ENCODE peak calls at places on chromosomes 1 and 21, in eight cellular contexts. W is breast epithelium, F is HCT116, J is stomach, K is heart left ventricle, D is uterus, P is K562, Q is IMR-90. X is an unnamed sample.

GRCh38 chr21:39082656-39083376 is 100.4 kb downstream of the PSMG1 start:
- DNase-seq in Q (no peak), D (peak; percentile 12), F (peak; percentile 13), J (peak; percentile 60), P (peak; percentile 54), W (no peak), K (no peak), X (no peak)

GRCh38 chr1:193275773-193276172 is 89.4 kb upstream of the B3GALT2 start:
- DNase-seq in P (no peak), K (no peak), W (no peak), D (no peak), F (no peak), Q (no peak), J (no peak), X (no peak)

GRCh38 chr1:107532318-107532717 is 391.5 kb downstream of the NTNG1 start:
- DNase-seq in P (no peak), F (no peak), D (no peak), J (peak; percentile 49), W (no peak), K (no peak), Q (no peak), X (no peak)

GRCh38 chr1:230791986-230792564 is 44.9 kb downstream of the CAPN9 start:
- DNase-seq in P (no peak), K (no peak), F (no peak), J (no peak), W (no peak), D (no peak), Q (no peak), X (no peak)

GRCh38 chr1:65247419-65248359 is 61.7 kb upstream of the DNAJC6 start:
- DNase-seq in J (no peak), Q (peak; percentile 61), D (peak; percentile 19), W (no peak), P (no peak), F (no peak), K (no peak), X (no peak)

GRCh38 chr1:175204285-175204684 is 11.7 kb upstream of the KIAA0040 start:
- DNase-seq in K (no peak), F (no peak), J (no peak), P (no peak), W (no peak), Q (no peak), D (no peak), X (no peak)

GRCh38 chr1:46315669-46316403 is 12.3 kb downstream of the UQCRH start:
- DNase-seq in F (no peak), K (no peak), J (no peak), P (peak; percentile 5), D (no peak), W (no peak), Q (peak; percentile 72), X (no peak)

GRCh38 chr1:41783189-41783639 is 135.5 kb downstream of the HIVEP3 start:
- DNase-seq in P (no peak), K (no peak), W (no peak), Q (peak; percentile 85), J (no peak), D (no peak), F (peak; percentile 79), X (no peak)

GRCh38 chr1:168801032-168801745 is 72.2 kb upstream of the DPT start:
- DNase-seq in D (no peak), J (no peak), Q (no peak), K (no peak), F (no peak), W (no peak), P (no peak), X (no peak)

GRCh38 chr1:180528868-180529470 is 26.6 kb upstream of the ACBD6 start:
- DNase-seq in Q (no peak), J (no peak), F (no peak), D (no peak), W (no peak), P (no peak), K (no peak), X (no peak)

GRCh38 chr1:117698398-117699160 is 92.7 kb downstream of the TENT5C start:
- DNase-seq in J (no peak), P (no peak), W (no peak), F (no peak), D (peak; percentile 79), Q (peak; percentile 39), K (no peak), X (no peak)

GRCh38 chr1:117495068-117495467 is 110.8 kb upstream of the TENT5C start:
- DNase-seq in D (no peak), P (no peak), J (no peak), F (no peak), K (no peak), Q (no peak), W (no peak), X (no peak)

GRCh38 chr1:206801467-206801866 is 29.2 kb upstream of the IL10 start:
- DNase-seq in F (no peak), Q (no peak), P (no peak), D (no peak), K (no peak), J (no peak), W (no peak), X (no peak)

GRCh38 chr1:49351744-49352143 is 575.1 kb upstream of the BEND5 start:
- DNase-seq in J (no peak), W (no peak), F (no peak), K (no peak), Q (no peak), P (no peak), D (no peak), X (no peak)

GRCh38 chr1:152044386-152044785 is 7.6 kb upstream of the S100A11 start:
- DNase-seq in P (no peak), Q (no peak), W (no peak), J (no peak), K (no peak), F (no peak), D (no peak), X (no peak)

GRCh38 chr1:110542730-110543129 is 23.8 kb upstream of the KCNA10 start:
- DNase-seq in D (no peak), Q (peak; percentile 43), P (no peak), K (no peak), F (no peak), W (no peak), J (no peak), X (no peak)

GRCh38 chr21:43972850-43973633 is 39.1 kb upstream of the TRAPPC10 start:
- DNase-seq in Q (peak; percentile 8), D (no peak), W (no peak), K (no peak), P (peak; percentile 51), J (peak; percentile 34), F (no peak), X (no peak)

GRCh38 chr1:12851779-12852178 is 3.3 kb upstream of the HNRNPCL1 start:
- DNase-seq in P (no peak), W (no peak), D (no peak), Q (no peak), K (no peak), J (no peak), F (peak; percentile 41), X (no peak)

GRCh38 chr1:24929876-24930702 is at the start of gene RUNX3:
- DNase-seq in J (peak; percentile 64), Q (no peak), F (peak; percentile 58), W (no peak), D (no peak), K (peak; percentile 90), P (peak; percentile 76), X (peak; percentile 35)
- TF ChIP-seq POLR2A in J (no peak), Q (no peak), F (peak; percentile 79), W (no peak), D (no peak), K (no peak), P (no peak), X (no peak)

DNA sequence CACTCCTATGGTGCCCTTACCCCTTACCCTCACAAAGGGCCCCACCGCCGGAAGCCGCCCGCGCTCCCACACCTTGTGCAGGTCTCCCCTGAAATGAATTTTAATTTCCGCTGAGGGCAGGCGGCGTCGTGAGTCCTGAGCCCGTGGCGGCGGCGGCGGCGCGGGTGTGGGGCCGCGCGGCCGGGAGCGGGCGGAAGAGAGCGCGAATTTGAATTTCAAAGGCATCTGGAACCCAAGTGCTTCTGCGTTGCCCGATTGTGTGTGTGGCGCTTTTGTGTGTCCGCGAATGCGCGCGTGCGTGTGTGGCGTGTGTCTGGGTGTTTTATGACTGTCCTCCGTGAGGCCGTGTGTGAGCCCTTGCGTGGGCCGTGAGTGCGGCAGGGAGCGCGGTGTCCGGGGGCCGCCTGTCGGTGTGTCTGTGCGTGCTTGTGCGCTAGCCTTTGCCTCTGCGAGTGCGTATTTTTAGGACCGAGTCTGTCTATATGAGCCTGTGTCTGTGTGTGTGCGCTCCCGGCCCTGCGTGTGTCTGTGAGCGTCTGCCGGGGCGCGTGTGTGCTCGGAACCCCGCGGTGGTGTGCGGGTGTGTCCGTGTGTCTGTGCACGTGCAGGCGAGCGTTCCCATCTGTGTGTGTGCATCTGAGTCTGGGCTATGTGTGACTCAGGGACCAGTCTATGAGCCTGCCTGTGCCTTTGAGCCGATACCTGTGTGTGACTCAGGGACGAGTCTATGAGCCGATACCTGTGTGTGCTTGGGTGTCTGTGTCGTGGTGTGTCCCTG is 7.9 kb upstream of the ADGRB2 start:
- DNase-seq in J (no peak), D (no peak), P (no peak), F (no peak), K (no peak), W (no peak), Q (peak; percentile 27), X (no peak)
- H3K9me3 ChIP-seq in J (no peaks in the 10 kb centered on the region), D (no peaks in the 10 kb centered on the region), P (no peaks in the 10 kb centered on the region), F (no peaks in the 10 kb centered on the region), K (no peaks in the 10 kb centered on the region), W (no peaks in the 10 kb centered on the region), Q (peaks cover 2% of the 10 kb centered on the region), X (no peaks in the 10 kb centered on the region)

DNA sequence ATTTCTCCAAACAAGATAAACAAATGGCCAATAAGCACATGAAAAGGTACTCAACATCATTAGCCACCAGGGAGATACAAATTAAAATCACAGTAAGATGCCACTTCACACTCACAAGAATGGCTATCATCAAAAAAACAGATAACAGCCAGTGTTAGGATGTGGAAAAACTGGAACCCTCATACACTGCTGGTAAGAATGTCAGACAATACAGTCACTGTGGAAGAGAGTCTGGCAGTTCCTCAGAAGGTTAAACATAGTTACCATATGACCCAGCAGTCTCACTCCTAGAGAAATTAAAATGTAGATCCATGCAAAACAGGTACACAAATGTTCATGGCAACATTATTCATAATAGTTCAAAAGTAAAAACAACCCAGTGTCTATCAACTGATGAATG is 33.3 kb downstream of the LDLRAD1 start:
- DNase-seq in J (no peak), Q (no peak), W (no peak), P (no peak), D (no peak), F (no peak), K (no peak), X (no peak)
- H3K27me3 ChIP-seq in J (no peaks in the 10 kb centered on the region), Q (no peaks in the 10 kb centered on the region), W (no peaks in the 10 kb centered on the region), P (no peaks in the 10 kb centered on the region), D (no peaks in the 10 kb centered on the region), F (no peaks in the 10 kb centered on the region), K (no peaks in the 10 kb centered on the region), X (no peaks in the 10 kb centered on the region)

DNA sequence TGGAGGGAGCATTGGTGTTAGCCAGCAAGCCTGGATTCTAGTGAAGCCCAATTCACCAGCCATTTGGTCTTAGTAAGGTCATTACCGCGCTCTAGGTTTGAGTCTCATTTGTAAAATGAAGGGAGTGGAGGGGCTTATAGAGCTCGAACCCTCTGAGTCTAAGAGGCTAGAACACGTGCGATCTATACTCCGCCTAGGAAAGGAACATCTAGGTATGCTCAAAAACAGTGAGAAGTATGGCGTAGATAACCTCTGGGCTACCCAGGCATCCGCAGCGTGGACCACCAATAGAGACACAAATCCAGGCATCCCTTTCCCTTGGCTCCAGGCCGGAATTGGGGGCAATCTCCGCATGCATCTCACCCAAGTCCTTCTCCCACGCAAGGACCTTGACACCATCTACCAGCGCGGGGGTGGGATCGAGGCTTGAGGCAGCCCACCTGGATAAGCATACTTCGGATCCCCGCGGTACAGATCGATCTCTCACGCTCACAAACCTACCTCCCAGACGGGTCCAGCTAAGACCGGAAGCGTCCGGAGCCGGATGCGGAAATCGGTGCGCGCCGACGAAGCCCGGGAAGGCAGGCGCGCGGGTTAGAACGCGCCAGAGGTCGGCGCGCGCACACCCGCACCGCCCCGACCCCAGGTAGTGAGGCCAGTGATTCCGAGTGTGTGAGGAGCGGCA is at the start of gene METTL25B:
- DNase-seq in J (peak; percentile 85), F (no peak), Q (peak; percentile 75), K (peak; percentile 89), P (no peak), D (peak; percentile 78), W (peak; percentile 82), X (no peak)
- TF ChIP-seq POLR2A in J (no peak), F (no peak), Q (no peak), K (no peak), P (peak; percentile 82), D (no peak), W (peak; percentile 63), X (peak; percentile 60)

X was measured in esophagus squamous epithelium.